ENCODE peak calls at places on chromosomes 16 and 17, in nine cellular contexts. W, B, A, Z, L, U, Y, Q and T are unnamed samples. For H3K4me1, the result is how much of the 10 kb centered on the place peaks cover.

GRCh38 chr16:67645397-67646121 is 615 bp downstream of the CARMIL2 start:
- DNase-seq in W (no peak), B (no peak), A (no peak), Z (no peak), L (no peak), U (no peak), Y (no peak), Q (no peak), T (peak)

GRCh38 chr17:45241315-45242011 is 19.8 kb downstream of the FMNL1 start:
- DNase-seq in W (peak), B (no peak), A (no peak), Z (peak), L (peak), U (no peak), Y (no peak), Q (peak), T (no peak)

GRCh38 chr17:17354560-17355357 is 51.6 kb downstream of the NT5M start:
- DNase-seq in W (peak), B (peak), A (no peak), Z (peak), L (peak), U (peak), Y (peak), Q (peak), T (peak)

GRCh38 chr17:8159459-8160223 is 3.1 kb downstream of the VAMP2 start:
- DNase-seq in W (no peak), B (no peak), A (no peak), Z (no peak), L (no peak), U (no peak), Y (no peak), Q (no peak), T (no peak)

GRCh38 chr17:1625507-1626080 is 3.0 kb downstream of the SLC43A2 start:
- DNase-seq in W (no peak), B (no peak), A (no peak), Z (no peak), L (no peak), U (no peak), Y (no peak), Q (no peak), T (no peak)

GRCh38 chr16:79082955-79083354 is 517.6 kb downstream of the MAF start:
- DNase-seq in W (no peak), B (no peak), A (no peak), Z (no peak), L (no peak), U (no peak), Y (no peak), Q (no peak), T (no peak)

GRCh38 chr16:67283039-67283825 is 3.9 kb downstream of the PLEKHG4 start:
- DNase-seq in W (peak), B (no peak), A (no peak), Z (no peak), L (no peak), U (peak), Y (no peak), Q (no peak), T (no peak)

GRCh38 chr17:22278302-22279275 is 586.3 kb downstream of the KCNJ18 start:
- DNase-seq in W (no peak), B (no peak), A (no peak), Z (no peak), L (no peak), U (no peak), Y (no peak), Q (no peak), T (no peak)

GRCh38 chr17:75875940-75876189 is 2.5 kb downstream of the TRIM47 start:
- DNase-seq in W (no peak), B (no peak), A (no peak), Z (no peak), L (no peak), U (no peak), Y (no peak), Q (no peak), T (no peak)

GRCh38 chr17:2034806-2035548 is 5.0 kb downstream of the DPH1 start:
- DNase-seq in W (peak), B (no peak), A (no peak), Z (no peak), L (no peak), U (peak), Y (no peak), Q (no peak), T (no peak)

GRCh38 chr17:37148171-37148570 is 199.4 kb downstream of the AATF start:
- DNase-seq in W (no peak), B (no peak), A (no peak), Z (no peak), L (no peak), U (peak), Y (no peak), Q (no peak), T (no peak)

GRCh38 chr17:82031885-82032627 is 578 bp downstream of the RAC3 start:
- DNase-seq in W (peak), B (peak), A (no peak), Z (peak), L (peak), U (no peak), Y (no peak), Q (peak), T (peak)

GRCh38 chr17:4785311-4786110 is 653 bp downstream of the VMO1 start:
- DNase-seq in W (no peak), B (no peak), A (no peak), Z (no peak), L (no peak), U (no peak), Y (no peak), Q (no peak), T (no peak)

GRCh38 chr16:56203052-56203451 is 11.8 kb downstream of the GNAO1 start:
- DNase-seq in W (peak), B (peak), A (no peak), Z (no peak), L (peak), U (peak), Y (peak), Q (no peak), T (peak)

GRCh38 chr17:56416682-56417351 is 176.7 kb upstream of the NOG start:
- DNase-seq in W (no peak), B (no peak), A (no peak), Z (no peak), L (no peak), U (no peak), Y (no peak), Q (no peak), T (no peak)

GRCh38 chr16:81885976-81886586 is 107.0 kb downstream of the PLCG2 start:
- DNase-seq in W (peak), B (peak), A (no peak), Z (peak), L (peak), U (peak), Y (peak), Q (peak), T (peak)

GRCh38 chr17:57607553-57608120 is 137.5 kb downstream of the CCDC182 start:
- DNase-seq in W (no peak), B (no peak), A (no peak), Z (no peak), L (no peak), U (no peak), Y (no peak), Q (no peak), T (no peak)

GRCh38 chr16:7313170-7313569 is 19.5 kb upstream of the RBFOX1 start:
- DNase-seq in W (peak), B (no peak), A (no peak), Z (no peak), L (peak), U (no peak), Y (no peak), Q (peak), T (peak)

GRCh38 chr17:17877548-17878358 is 41.0 kb upstream of the SREBF1 start:
- DNase-seq in W (peak), B (no peak), A (peak), Z (peak), L (peak), U (peak), Y (no peak), Q (peak), T (no peak)

GRCh38 chr16:9898121-9898520 is 284.1 kb downstream of the GRIN2A start:
- DNase-seq in W (no peak), B (no peak), A (no peak), Z (no peak), L (no peak), U (no peak), Y (no peak), Q (no peak), T (no peak)

GRCh38 chr17:77861981-77862645 is 96.4 kb upstream of the TNRC6C start:
- DNase-seq in W (no peak), B (no peak), A (no peak), Z (no peak), L (no peak), U (no peak), Y (no peak), Q (no peak), T (no peak)

GRCh38 chr17:51610155-51610554 is 349.8 kb downstream of the UTP18 start:
- DNase-seq in W (no peak), B (peak), A (no peak), Z (no peak), L (no peak), U (no peak), Y (no peak), Q (no peak), T (no peak)

GRCh38 chr16:64455275-64455674 is 666.6 kb downstream of the CDH11 start:
- DNase-seq in W (no peak), B (no peak), A (no peak), Z (no peak), L (no peak), U (peak), Y (no peak), Q (no peak), T (peak)

GRCh38 chr16:76768948-76769347 is 422.0 kb upstream of the MON1B start:
- DNase-seq in W (no peak), B (no peak), A (no peak), Z (no peak), L (no peak), U (no peak), Y (no peak), Q (no peak), T (no peak)

GRCh38 chr16:46690281-46691178 is 1.1 kb downstream of the ORC6 start:
- DNase-seq in W (peak), B (peak), A (no peak), Z (no peak), L (peak), U (peak), Y (no peak), Q (peak), T (peak)

GRCh38 chr17:16171613-16172012 is 43.7 kb downstream of the NCOR1 start:
- DNase-seq in W (no peak), B (no peak), A (no peak), Z (peak), L (no peak), U (peak), Y (no peak), Q (no peak), T (no peak)

GRCh38 chr17:27319536-27320221 is 25.8 kb downstream of the WSB1 start:
- DNase-seq in W (peak), B (no peak), A (peak), Z (peak), L (no peak), U (peak), Y (no peak), Q (peak), T (no peak)

GRCh38 chr16:67277294-67277998 is 1.9 kb upstream of the PLEKHG4 start:
- DNase-seq in W (peak), B (no peak), A (peak), Z (peak), L (no peak), U (peak), Y (peak), Q (no peak), T (no peak)

GRCh38 chr17:78399693-78400144 is 21.3 kb downstream of the PGS1 start:
- DNase-seq in W (no peak), B (no peak), A (no peak), Z (no peak), L (no peak), U (no peak), Y (no peak), Q (no peak), T (no peak)

GRCh38 chr17:21278304-21279197 is 6.0 kb upstream of the MAP2K3 start:
- DNase-seq in W (no peak), B (peak), A (no peak), Z (peak), L (no peak), U (no peak), Y (no peak), Q (no peak), T (peak)

GRCh38 chr17:63780507-63780906 is 6.5 kb downstream of the DDX42 start:
- DNase-seq in W (no peak), B (no peak), A (no peak), Z (peak), L (no peak), U (peak), Y (peak), Q (no peak), T (no peak)

GRCh38 chr16:27169511-27170071 is 33.7 kb upstream of the KDM8 start:
- DNase-seq in W (peak), B (peak), A (no peak), Z (no peak), L (peak), U (peak), Y (no peak), Q (no peak), T (peak)

GRCh38 chr17:19409509-19409908 is 1.5 kb upstream of the RNF112 start:
- DNase-seq in W (peak), B (no peak), A (no peak), Z (no peak), L (no peak), U (peak), Y (peak), Q (no peak), T (no peak)

GRCh38 chr17:56597495-56597990 is 4.0 kb downstream of the NOG start:
- DNase-seq in W (peak), B (no peak), A (no peak), Z (peak), L (peak), U (peak), Y (no peak), Q (peak), T (no peak)

GRCh38 chr16:27455700-27456099 is 53.7 kb downstream of the IL21R start:
- DNase-seq in W (no peak), B (no peak), A (no peak), Z (no peak), L (no peak), U (no peak), Y (no peak), Q (no peak), T (no peak)

GRCh38 chr17:42530952-42531454 is 5.0 kb upstream of the NAGLU start:
- DNase-seq in W (no peak), B (no peak), A (no peak), Z (peak), L (no peak), U (no peak), Y (no peak), Q (no peak), T (no peak)
- H3K4me1 ChIP-seq in W (under half), B (under half), A (under half), Z (under half), L (under half), U (under half), Y (under half), Q (under half), T (under half)

GRCh38 chr16:72242757-72243156 is 70.8 kb upstream of the PMFBP1 start:
- DNase-seq in W (no peak), B (no peak), A (no peak), Z (no peak), L (no peak), U (no peak), Y (no peak), Q (no peak), T (no peak)

GRCh38 chr16:72247821-72248253 is 75.9 kb upstream of the PMFBP1 start:
- DNase-seq in W (no peak), B (no peak), A (no peak), Z (peak), L (no peak), U (peak), Y (no peak), Q (no peak), T (no peak)

GRCh38 chr16:72246423-72246822 is 74.5 kb upstream of the PMFBP1 start:
- DNase-seq in W (no peak), B (peak), A (no peak), Z (no peak), L (no peak), U (no peak), Y (no peak), Q (no peak), T (peak)

GRCh38 chr16:72241930-72242329 is 70.0 kb upstream of the PMFBP1 start:
- DNase-seq in W (peak), B (peak), A (no peak), Z (peak), L (peak), U (peak), Y (peak), Q (peak), T (peak)

DNA sequence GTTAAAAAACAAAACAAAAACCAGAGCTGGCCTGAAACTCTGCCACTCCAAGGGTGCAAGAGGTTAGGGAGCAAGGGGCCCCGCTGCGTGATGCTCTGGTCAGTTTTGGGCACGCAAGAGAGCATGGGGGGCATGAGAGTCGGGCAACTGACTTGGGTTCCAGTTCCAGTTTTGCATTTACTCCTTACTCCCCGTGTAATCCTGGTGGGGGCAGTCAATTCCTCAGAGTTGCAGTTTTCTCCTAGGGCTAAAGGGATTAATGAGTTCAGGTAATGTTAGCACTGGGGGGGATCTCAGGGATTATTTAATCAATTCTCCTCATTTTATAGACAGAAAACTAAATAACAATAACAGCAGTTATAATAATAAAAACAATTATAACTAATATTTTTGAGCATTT is 72.9 kb upstream of the PMFBP1 start:
- DNase-seq in W (no peak), B (no peak), A (no peak), Z (no peak), L (no peak), U (no peak), Y (no peak), Q (no peak), T (no peak)
- H3K4me1 ChIP-seq in W (under half), B (under half), A (under half), Z (under half), L (under half), U (under half), Y (under half), Q (under half), T (under half)

GRCh38 chr16:86170720-86171119 is 271.8 kb downstream of the IRF8 start:
- DNase-seq in W (no peak), B (no peak), A (no peak), Z (no peak), L (no peak), U (no peak), Y (no peak), Q (no peak), T (no peak)
- H3K4me1 ChIP-seq in W (under half), B (under half), A (under half), Z (under half), L (under half), U (under half), Y (under half), Q (under half), T (under half)

DNA sequence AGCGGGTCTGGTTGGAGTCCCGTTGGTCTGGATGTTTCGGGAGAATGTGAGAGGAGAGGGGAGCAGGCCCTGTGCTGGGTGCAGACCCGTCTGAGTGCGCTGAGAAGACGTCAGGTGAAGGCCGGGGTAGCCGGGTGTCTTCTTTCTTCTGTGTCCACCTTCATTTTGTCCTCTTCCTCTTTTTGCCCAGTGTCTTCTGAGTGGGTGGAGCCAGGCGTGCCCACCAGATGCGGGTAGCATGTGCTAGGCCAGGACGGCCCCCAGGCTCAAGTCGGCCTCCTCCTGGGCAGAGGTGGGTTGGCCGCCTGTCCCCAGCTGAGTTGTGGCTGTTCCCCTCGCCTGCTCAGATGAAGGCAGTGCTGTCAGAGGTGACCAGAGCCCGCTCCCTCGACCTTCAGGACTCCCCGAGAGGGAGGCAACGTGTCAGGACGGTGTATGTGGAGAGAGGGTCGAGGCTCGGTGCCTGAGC is 3.5 kb downstream of the METRNL start:
- DNase-seq in W (peak), B (no peak), A (no peak), Z (no peak), L (no peak), U (no peak), Y (no peak), Q (no peak), T (no peak)
- H3K4me1 ChIP-seq in W (under half), B (under half), A (under half), Z (under half), L (under half), U (under half), Y (under half), Q (under half), T (under half)

DNA sequence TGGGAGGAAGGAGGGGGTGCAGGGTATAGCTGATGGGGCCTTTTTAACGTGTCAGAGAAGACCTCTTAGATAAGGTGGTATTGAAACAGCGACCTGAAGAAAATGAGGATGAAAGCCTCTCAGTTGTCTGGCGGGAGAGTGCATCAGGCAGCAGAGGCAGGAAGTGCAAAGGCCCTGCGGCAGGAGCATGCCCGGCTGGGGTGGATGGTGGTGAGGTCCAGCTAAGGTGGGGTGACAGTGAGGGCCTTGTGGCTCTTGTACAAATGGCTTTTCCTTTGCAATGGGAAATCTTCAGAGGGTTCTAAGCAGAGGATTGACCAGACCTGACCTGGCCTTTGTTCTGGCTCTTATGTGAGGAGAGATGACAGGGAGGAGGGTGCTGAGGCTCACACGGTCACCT is 11.4 kb downstream of the MMP15 start:
- DNase-seq in W (no peak), B (no peak), A (no peak), Z (no peak), L (no peak), U (no peak), Y (no peak), Q (no peak), T (no peak)
- H3K4me1 ChIP-seq in W (under half), B (under half), A (under half), Z (under half), L (under half), U (under half), Y (under half), Q (half or more), T (under half)

DNA sequence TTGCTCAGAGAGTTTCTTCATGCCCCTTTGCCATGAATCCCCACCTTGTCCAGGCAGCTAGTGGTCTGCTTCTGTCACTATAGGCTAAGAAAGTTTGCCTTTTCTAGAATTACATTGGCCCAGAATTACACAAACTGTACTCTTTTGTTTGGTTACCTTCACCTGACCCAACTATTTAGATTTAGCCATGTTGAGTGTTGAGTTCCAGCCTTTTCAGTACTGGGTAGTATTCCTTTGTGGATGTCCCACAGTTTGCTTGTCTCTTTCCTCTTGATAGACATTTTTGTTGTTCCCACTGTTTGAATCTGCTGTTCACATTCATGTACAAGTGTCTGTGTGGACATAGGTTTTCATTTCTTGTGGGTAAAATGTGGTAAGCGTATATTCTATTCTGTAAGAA is 22.3 kb downstream of the USP10 start:
- DNase-seq in W (no peak), B (no peak), A (no peak), Z (no peak), L (no peak), U (no peak), Y (no peak), Q (no peak), T (no peak)
- H3K4me1 ChIP-seq in W (under half), B (under half), A (under half), Z (under half), L (under half), U (under half), Y (under half), Q (under half), T (half or more)

DNA sequence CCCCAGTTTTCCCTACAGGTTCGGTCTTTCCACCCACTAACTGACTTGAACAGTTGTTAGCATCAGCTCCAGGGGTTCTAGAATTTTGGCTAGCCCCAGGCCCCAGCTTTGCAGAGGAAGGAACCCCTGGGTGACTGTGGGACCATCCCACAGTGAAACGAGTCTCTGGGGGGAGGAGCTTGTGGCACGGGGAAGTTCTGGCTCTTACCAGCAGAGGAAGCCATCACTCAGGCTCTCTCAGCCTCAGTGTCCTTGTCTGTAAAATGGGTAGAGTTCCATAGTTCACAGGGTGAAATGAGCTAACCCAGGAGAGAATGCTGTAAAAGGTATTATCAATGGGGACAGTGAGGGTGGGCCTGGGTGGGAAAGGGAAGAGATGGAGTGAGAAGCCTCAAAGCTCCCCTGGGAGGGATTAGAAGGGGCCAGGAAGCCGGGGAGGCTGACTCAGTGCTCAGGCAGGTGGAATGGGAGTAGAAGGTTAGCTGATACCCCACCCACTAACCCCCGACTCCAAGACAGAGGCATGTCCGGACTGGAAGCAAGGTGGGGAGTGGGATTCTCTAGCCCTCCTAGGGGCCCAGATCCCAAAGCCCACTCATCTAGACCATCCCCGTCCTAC is 30.9 kb upstream of the CDC42EP4 start:
- DNase-seq in W (no peak), B (no peak), A (no peak), Z (no peak), L (peak), U (peak), Y (no peak), Q (no peak), T (no peak)
- H3K4me1 ChIP-seq in W (under half), B (under half), A (under half), Z (under half), L (under half), U (under half), Y (under half), Q (under half), T (under half)